ENCODE peak calls at places on chromosomes 2 and 18, in six cellular contexts. I is stimulated activated CD8-positive, alpha-beta memory T cell treated with anti-CD3 and anti-CD28 coated beads, Interleukin-2, amount 100 ng/mL, for 48 hours; P is activated T-helper 1 cell treated with anti-CD3 and anti-CD28 coated beads, Interleukin-2, amount 50 U/mL, for 16 hours; M is tibial artery; K is lower lobe of right lung; N is AML-193. W is an unnamed sample.

GRCh38 chr2:241200822-241201395 is 12.4 kb downstream of the ANO7 start:
- DNase-seq in I (no peak), P (no peak), M (no peak), K (no peak), N (peak), W (no peak)

GRCh38 chr2:74418312-74418711 is 3.1 kb downstream of the C2orf81 start:
- DNase-seq in I (no peak), P (no peak), M (no peak), K (no peak), N (no peak), W (peak)

GRCh38 chr18:57733861-57734260 is 69.3 kb downstream of the ATP8B1 start:
- DNase-seq in I (no peak), P (no peak), M (no peak), K (no peak), N (no peak), W (no peak)

GRCh38 chr2:226777611-226778010 is 22.0 kb downstream of the IRS1 start:
- DNase-seq in I (no peak), P (no peak), M (no peak), K (no peak), N (no peak), W (no peak)

GRCh38 chr2:236855176-236855865 is 230.4 kb upstream of the COPS8 start:
- DNase-seq in I (no peak), P (no peak), M (no peak), K (no peak), N (no peak), W (no peak)

GRCh38 chr2:128202791-128203190 is 111.8 kb downstream of the UGGT1 start:
- DNase-seq in I (no peak), P (no peak), M (no peak), K (no peak), N (no peak), W (no peak)

GRCh38 chr2:23378496-23378895 is 6.5 kb upstream of the KLHL29 start:
- DNase-seq in I (no peak), P (no peak), M (no peak), K (no peak), N (no peak), W (no peak)

GRCh38 chr18:63320690-63321265 is 1.2 kb upstream of the BCL2 start:
- DNase-seq in I (no peak), P (no peak), M (peak), K (peak), N (no peak), W (peak)

GRCh38 chr2:173511942-173512341 is 157.3 kb downstream of the CDCA7 start:
- DNase-seq in I (no peak), P (no peak), M (no peak), K (no peak), N (no peak), W (no peak)